ENCODE peak calls at places on chromosomes 5 and 9, in seven cellular contexts. M is progenitor cell of endocrine pancreas, T is B cell, V is esophagus muscularis mucosa, C is WERI-Rb-1, A is HepG2, X is prostate gland. K is an unnamed sample.
A peak's percentile ranks its signal among the peaks of the same experiment; 100 is the strongest.

GRCh38 chr5:171314728-171315385 is 5.8 kb downstream of the TLX3 start:
- DNase-seq in M (no peak), T (no peak), V (no peak), C (no peak), A (no peak), X (no peak), K (peak; percentile 13)

GRCh38 chr5:57676228-57677098 is 193.9 kb upstream of the ACTBL2 start:
- DNase-seq in M (no peak), T (no peak), V (no peak), C (no peak), A (peak; percentile 55), X (no peak), K (peak; percentile 26)

GRCh38 chr9:129604056-129604765 is 16.7 kb downstream of the C9orf50 start:
- DNase-seq in M (no peak), T (no peak), V (no peak), C (no peak), A (no peak), X (no peak), K (no peak)

GRCh38 chr5:96058084-96058483 is 96.4 kb upstream of the ELL2 start:
- DNase-seq in M (no peak), T (no peak), V (no peak), C (no peak), A (no peak), X (no peak), K (no peak)

GRCh38 chr5:54655266-54655665 is 137.7 kb downstream of the SNX18 start:
- DNase-seq in M (no peak), T (no peak), V (no peak), C (peak; percentile 82), A (no peak), X (no peak), K (no peak)

GRCh38 chr5:57097526-57097925 is 76.3 kb upstream of the GPBP1 start:
- DNase-seq in M (no peak), T (peak; percentile 22), V (no peak), C (no peak), A (no peak), X (no peak), K (no peak)

GRCh38 chr9:14159440-14160222 is 154.3 kb downstream of the NFIB start:
- DNase-seq in M (no peak), T (no peak), V (no peak), C (no peak), A (no peak), X (no peak), K (no peak)

GRCh38 chr5:169411016-169411788 is 110.3 kb upstream of the SLIT3 start:
- DNase-seq in M (no peak), T (no peak), V (no peak), C (no peak), A (no peak), X (no peak), K (no peak)

GRCh38 chr5:154520861-154521453 is 42.9 kb upstream of the HAND1 start:
- DNase-seq in M (peak; percentile 74), T (no peak), V (no peak), C (peak; percentile 83), A (peak; percentile 34), X (no peak), K (no peak)

GRCh38 chr5:134582281-134582680 is 50.3 kb downstream of the SAR1B start:
- DNase-seq in M (no peak), T (no peak), V (no peak), C (no peak), A (no peak), X (no peak), K (no peak)

GRCh38 chr5:173247504-173247903 is 12.5 kb upstream of the NKX2-5 start:
- DNase-seq in M (no peak), T (no peak), V (no peak), C (no peak), A (no peak), X (no peak), K (no peak)

GRCh38 chr5:153081385-153081784 is 409.1 kb upstream of the GRIA1 start:
- DNase-seq in M (no peak), T (no peak), V (no peak), C (no peak), A (no peak), X (no peak), K (no peak)

GRCh38 chr9:34271618-34272017 is 57.5 kb downstream of the KIF24 start:
- DNase-seq in M (no peak), T (no peak), V (no peak), C (no peak), A (no peak), X (no peak), K (no peak)

GRCh38 chr5:1513326-1514026 is 10.3 kb downstream of the LPCAT1 start:
- DNase-seq in M (peak; percentile 3), T (no peak), V (no peak), C (peak; percentile 9), A (no peak), X (no peak), K (no peak)

GRCh38 chr9:96458226-96458625 is 8.3 kb downstream of the HABP4 start:
- DNase-seq in M (no peak), T (no peak), V (no peak), C (no peak), A (no peak), X (no peak), K (no peak)

GRCh38 chr5:6837519-6838110 is 124.4 kb downstream of the TENT4A start:
- DNase-seq in M (no peak), T (no peak), V (no peak), C (peak; percentile 55), A (no peak), X (no peak), K (no peak)

GRCh38 chr9:76433851-76434250 is 25.1 kb upstream of the GCNT1 start:
- DNase-seq in M (no peak), T (no peak), V (no peak), C (no peak), A (no peak), X (no peak), K (peak; percentile 69)

GRCh38 chr5:39213437-39214207 is 5.7 kb downstream of the FYB1 start:
- DNase-seq in M (no peak), T (no peak), V (no peak), C (no peak), A (no peak), X (no peak), K (no peak)

GRCh38 chr9:95947118-95947517 is 71.6 kb downstream of the ERCC6L2 start:
- DNase-seq in M (no peak), T (no peak), V (no peak), C (no peak), A (no peak), X (no peak), K (no peak)

GRCh38 chr5:173625686-173626500 is 9.4 kb upstream of the BOD1 start:
- DNase-seq in M (no peak), T (peak; percentile 49), V (no peak), C (peak; percentile 55), A (no peak), X (no peak), K (no peak)

GRCh38 chr9:34096751-34097150 is 29.7 kb downstream of the DCAF12 start:
- DNase-seq in M (no peak), T (no peak), V (no peak), C (no peak), A (no peak), X (no peak), K (no peak)

GRCh38 chr5:36371366-36371765 is 69.7 kb upstream of the RANBP3L start:
- DNase-seq in M (no peak), T (no peak), V (no peak), C (no peak), A (no peak), X (no peak), K (no peak)

GRCh38 chr5:126998895-126999570 is 31.3 kb downstream of the MARCHF3 start:
- DNase-seq in M (no peak), T (no peak), V (no peak), C (no peak), A (no peak), X (no peak), K (no peak)

DNA sequence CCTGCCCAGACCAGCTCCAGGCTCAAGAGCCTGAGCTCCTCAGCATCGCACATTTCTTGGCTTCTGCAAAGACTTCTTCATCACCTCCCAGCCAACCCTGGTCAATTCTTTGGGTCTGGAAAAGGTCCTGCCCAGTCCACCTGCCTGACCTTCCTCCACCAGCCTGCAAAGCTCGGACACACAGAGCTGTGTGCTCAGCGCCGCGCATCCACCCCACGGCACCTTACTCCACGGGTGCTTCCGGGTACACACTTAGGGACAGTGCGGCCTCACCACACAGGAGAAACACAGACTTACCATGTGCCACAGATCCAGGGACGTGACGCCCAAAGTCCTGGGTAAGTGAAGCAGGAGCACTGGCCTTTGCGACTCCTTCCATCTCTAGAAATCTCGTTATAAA is 97.3 kb downstream of the KCNT1 start:
- DNase-seq in M (no peak), T (no peak), V (no peak), C (no peak), A (no peak), X (no peak), K (no peak)
- TF ChIP-seq CTCF in M (no peak), T (no peak), V (no peak), C (no peak), A (no peak), X (no peak), K (no peak)

DNA sequence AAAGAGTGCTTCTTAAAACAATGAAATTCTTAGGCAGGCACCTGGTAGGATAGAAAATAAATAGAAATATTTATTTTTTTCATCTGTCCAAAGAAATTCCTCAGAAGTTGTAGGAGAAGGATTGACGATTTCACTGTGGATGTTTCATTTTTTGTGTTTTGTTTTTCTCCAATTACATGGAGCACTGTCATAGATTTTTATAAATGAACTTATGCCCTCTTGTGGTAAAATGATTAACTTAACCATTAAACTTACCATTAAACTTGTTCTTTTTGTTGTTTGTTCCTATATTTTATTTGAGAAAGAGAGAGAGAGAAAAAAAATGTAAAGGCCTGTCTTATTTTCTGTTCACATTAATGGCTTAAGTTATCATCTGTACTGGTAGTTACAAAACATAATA is 339.2 kb downstream of the PRR16 start:
- DNase-seq in M (no peak), T (no peak), V (no peak), C (no peak), A (no peak), X (no peak), K (peak; percentile 49)
- TF ChIP-seq CTCF in M (peak; percentile 30), T (no peak), V (peak; percentile 4), C (no peak), A (no peak), X (no peak), K (no peak)

GRCh38 chr5:68480385-68480940 is 264.9 kb downstream of the PIK3R1 start:
- DNase-seq in M (no peak), T (no peak), V (peak; percentile 79), C (no peak), A (no peak), X (no peak), K (no peak)

GRCh38 chr5:68475476-68475875 is 259.9 kb downstream of the PIK3R1 start:
- DNase-seq in M (no peak), T (no peak), V (no peak), C (no peak), A (no peak), X (no peak), K (no peak)

GRCh38 chr5:68479524-68479923 is 264.0 kb downstream of the PIK3R1 start:
- DNase-seq in M (no peak), T (no peak), V (peak; percentile 68), C (peak; percentile 79), A (no peak), X (no peak), K (no peak)

GRCh38 chr5:68478306-68479091 is 262.9 kb downstream of the PIK3R1 start:
- DNase-seq in M (no peak), T (no peak), V (peak; percentile 85), C (no peak), A (no peak), X (no peak), K (no peak)

GRCh38 chr5:68476854-68477253 is 261.3 kb downstream of the PIK3R1 start:
- DNase-seq in M (no peak), T (no peak), V (no peak), C (peak; percentile 20), A (peak; percentile 8), X (no peak), K (no peak)
- TF ChIP-seq CTCF in M (peak; percentile 11), T (no peak), V (no peak), C (peak; percentile 52), A (peak; percentile 44), X (no peak), K (no peak)

GRCh38 chr9:17802249-17802857 is 223.5 kb downstream of the SH3GL2 start:
- DNase-seq in M (no peak), T (no peak), V (peak; percentile 57), C (no peak), A (no peak), X (no peak), K (peak; percentile 17)
- TF ChIP-seq CTCF in M (peak; percentile 50), T (no peak), V (peak; percentile 57), C (peak; percentile 18), A (peak; percentile 22), X (no peak), K (peak; percentile 65)

K was measured in astrocyte of the spinal cord.